ENCODE peak calls at places on chromosome 21, in five cellular contexts. One of them, this sample, is unnamed.

GRCh38 chr21:34935452-34935851 is 113.7 kb downstream of the RUNX1 start:
- DNase-seq in PC-9: no peak
- DNase-seq in HFFc6: no peak
- DNase-seq in body of pancreas: no peak
- DNase-seq in left ventricle myocardium inferior: no peak
- DNase-seq in this sample: no peak

GRCh38 chr21:14361958-14362357 is 21.0 kb downstream of the HSPA13 start:
- DNase-seq in PC-9: no peak
- DNase-seq in HFFc6: no peak
- DNase-seq in body of pancreas: no peak
- DNase-seq in left ventricle myocardium inferior: no peak
- DNase-seq in this sample: no peak

GRCh38 chr21:22200378-22201092 is 1202.3 kb downstream of the NCAM2 start:
- DNase-seq in PC-9: no peak
- DNase-seq in HFFc6: no peak
- DNase-seq in body of pancreas: no peak
- DNase-seq in left ventricle myocardium inferior: no peak
- DNase-seq in this sample: no peak

GRCh38 chr21:27564684-27565280 is 597.9 kb upstream of the ADAMTS5 start:
- DNase-seq in PC-9: peak; percentile 0
- DNase-seq in HFFc6: peak; percentile 49
- DNase-seq in body of pancreas: peak; percentile 42
- DNase-seq in left ventricle myocardium inferior: peak; percentile 23
- DNase-seq in this sample: peak; percentile 69

GRCh38 chr21:18335651-18336050 is 67.9 kb downstream of the TMPRSS15 start:
- DNase-seq in PC-9: no peak
- DNase-seq in HFFc6: no peak
- DNase-seq in body of pancreas: no peak
- DNase-seq in left ventricle myocardium inferior: no peak
- DNase-seq in this sample: no peak

GRCh38 chr21:32562426-32562825 is 22.9 kb downstream of the TCP10L start:
- DNase-seq in PC-9: no peak
- DNase-seq in HFFc6: peak; percentile 71
- DNase-seq in body of pancreas: peak; percentile 20
- DNase-seq in left ventricle myocardium inferior: no peak
- DNase-seq in this sample: peak; percentile 91

GRCh38 chr21:31898898-31899630 is 26.2 kb downstream of the HUNK start:
- DNase-seq in PC-9: no peak
- DNase-seq in HFFc6: no peak
- DNase-seq in body of pancreas: no peak
- DNase-seq in left ventricle myocardium inferior: no peak
- DNase-seq in this sample: no peak

GRCh38 chr21:31343680-31344480 is at the start of gene TIAM1:
- DNase-seq in PC-9: peak; percentile 65
- DNase-seq in HFFc6: no peak
- DNase-seq in body of pancreas: peak; percentile 16
- DNase-seq in left ventricle myocardium inferior: peak; percentile 68
- DNase-seq in this sample: peak; percentile 40

GRCh38 chr21:17793675-17794123 is 25.5 kb downstream of the C21orf91 start:
- DNase-seq in PC-9: no peak
- DNase-seq in HFFc6: peak; percentile 48
- DNase-seq in body of pancreas: no peak
- DNase-seq in left ventricle myocardium inferior: no peak
- DNase-seq in this sample: peak; percentile 52

GRCh38 chr21:44835647-44835973 is 17.7 kb upstream of the SUMO3 start:
- DNase-seq in PC-9: no peak
- DNase-seq in HFFc6: no peak
- DNase-seq in body of pancreas: no peak
- DNase-seq in left ventricle myocardium inferior: no peak
- DNase-seq in this sample: no peak

GRCh38 chr21:44838038-44838895 is 20.4 kb upstream of the SUMO3 start:
- DNase-seq in PC-9: no peak
- DNase-seq in HFFc6: no peak
- DNase-seq in body of pancreas: no peak
- DNase-seq in left ventricle myocardium inferior: no peak
- DNase-seq in this sample: no peak

GRCh38 chr21:44837537-44837936 is 19.7 kb upstream of the SUMO3 start:
- DNase-seq in PC-9: no peak
- DNase-seq in HFFc6: no peak
- DNase-seq in body of pancreas: no peak
- DNase-seq in left ventricle myocardium inferior: no peak
- DNase-seq in this sample: no peak

GRCh38 chr21:44836349-44836665 is 18.4 kb upstream of the SUMO3 start:
- DNase-seq in PC-9: no peak
- DNase-seq in HFFc6: no peak
- DNase-seq in body of pancreas: no peak
- DNase-seq in left ventricle myocardium inferior: no peak
- DNase-seq in this sample: no peak

GRCh38 chr21:44836666-44837471 is 19.0 kb upstream of the SUMO3 start:
- DNase-seq in PC-9: peak; percentile 63
- DNase-seq in HFFc6: peak; percentile 25
- DNase-seq in body of pancreas: no peak
- DNase-seq in left ventricle myocardium inferior: no peak
- DNase-seq in this sample: peak; percentile 35
- TF ChIP-seq CTCF in PC-9: no peak
- TF ChIP-seq CTCF in HFFc6: no peak
- TF ChIP-seq CTCF in body of pancreas: no peak
- TF ChIP-seq CTCF in left ventricle myocardium inferior: no peak
- TF ChIP-seq CTCF in this sample: no peak

GRCh38 chr21:26032263-26032662 is 138.3 kb downstream of the APP start:
- DNase-seq in PC-9: no peak
- DNase-seq in HFFc6: no peak
- DNase-seq in body of pancreas: no peak
- DNase-seq in left ventricle myocardium inferior: no peak
- DNase-seq in this sample: no peak
- TF ChIP-seq CTCF in PC-9: no peak
- TF ChIP-seq CTCF in HFFc6: peak; percentile 51
- TF ChIP-seq CTCF in body of pancreas: no peak
- TF ChIP-seq CTCF in left ventricle myocardium inferior: no peak
- TF ChIP-seq CTCF in this sample: no peak

GRCh38 chr21:36705679-36706481 is 7.0 kb downstream of the SIM2 start:
- DNase-seq in PC-9: no peak
- DNase-seq in HFFc6: no peak
- DNase-seq in body of pancreas: no peak
- DNase-seq in left ventricle myocardium inferior: no peak
- DNase-seq in this sample: no peak

GRCh38 chr21:36706482-36706852 is 7.6 kb downstream of the SIM2 start:
- DNase-seq in PC-9: no peak
- DNase-seq in HFFc6: no peak
- DNase-seq in body of pancreas: no peak
- DNase-seq in left ventricle myocardium inferior: no peak
- DNase-seq in this sample: no peak

GRCh38 chr21:36707763-36708511 is 9.0 kb downstream of the SIM2 start:
- DNase-seq in PC-9: no peak
- DNase-seq in HFFc6: no peak
- DNase-seq in body of pancreas: peak; percentile 10
- DNase-seq in left ventricle myocardium inferior: no peak
- DNase-seq in this sample: no peak

GRCh38 chr21:36708512-36709029 is 9.7 kb downstream of the SIM2 start:
- DNase-seq in PC-9: no peak
- DNase-seq in HFFc6: no peak
- DNase-seq in body of pancreas: no peak
- DNase-seq in left ventricle myocardium inferior: no peak
- DNase-seq in this sample: no peak

GRCh38 chr21:36706951-36707762 is 8.2 kb downstream of the SIM2 start:
- DNase-seq in PC-9: no peak
- DNase-seq in HFFc6: peak; percentile 3
- DNase-seq in body of pancreas: peak; percentile 9
- DNase-seq in left ventricle myocardium inferior: no peak
- DNase-seq in this sample: no peak
- TF ChIP-seq CTCF in PC-9: no peak
- TF ChIP-seq CTCF in HFFc6: no peak
- TF ChIP-seq CTCF in body of pancreas: no peak
- TF ChIP-seq CTCF in left ventricle myocardium inferior: no peak
- TF ChIP-seq CTCF in this sample: peak; percentile 4

GRCh38 chr21:16002872-16003466 is 273.2 kb downstream of the USP25 start:
- DNase-seq in PC-9: no peak
- DNase-seq in HFFc6: peak; percentile 25
- DNase-seq in body of pancreas: no peak
- DNase-seq in left ventricle myocardium inferior: no peak
- DNase-seq in this sample: peak; percentile 34
- TF ChIP-seq CTCF in PC-9: peak; percentile 62
- TF ChIP-seq CTCF in HFFc6: peak; percentile 83
- TF ChIP-seq CTCF in body of pancreas: no peak
- TF ChIP-seq CTCF in left ventricle myocardium inferior: peak; percentile 49
- TF ChIP-seq CTCF in this sample: peak; percentile 68

DNA sequence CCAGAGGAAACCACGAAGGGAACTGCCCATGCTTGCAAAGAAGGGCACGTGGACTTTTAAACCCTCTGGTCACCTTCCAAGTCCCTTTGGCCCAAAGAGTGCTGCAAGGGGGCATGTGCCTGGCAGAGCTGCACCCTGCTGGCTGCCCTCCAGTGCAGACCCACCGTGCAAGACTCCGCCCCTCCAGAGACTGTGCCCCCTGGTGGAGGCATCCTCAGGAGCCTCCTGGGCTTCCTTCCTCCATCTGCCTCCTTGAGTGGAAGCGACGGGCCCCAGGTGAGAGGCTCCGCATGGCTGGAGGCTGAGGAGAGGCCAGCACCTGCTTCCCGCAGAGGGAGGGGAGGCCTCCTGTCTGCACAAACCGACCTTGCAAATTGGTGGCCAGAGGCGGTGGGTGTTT is 100.7 kb downstream of the CRYAA start:
- DNase-seq in PC-9: no peak
- DNase-seq in HFFc6: no peak
- DNase-seq in body of pancreas: no peak
- DNase-seq in left ventricle myocardium inferior: peak; percentile 6
- DNase-seq in this sample: no peak
- TF ChIP-seq CTCF in PC-9: no peak
- TF ChIP-seq CTCF in HFFc6: peak; percentile 49
- TF ChIP-seq CTCF in body of pancreas: no peak
- TF ChIP-seq CTCF in left ventricle myocardium inferior: no peak
- TF ChIP-seq CTCF in this sample: peak; percentile 1

GRCh38 chr21:38716088-38716487 is 89.6 kb upstream of the ETS2 start:
- DNase-seq in PC-9: no peak
- DNase-seq in HFFc6: no peak
- DNase-seq in body of pancreas: no peak
- DNase-seq in left ventricle myocardium inferior: no peak
- DNase-seq in this sample: no peak

GRCh38 chr21:38714998-38715397 is 90.7 kb upstream of the ETS2 start:
- DNase-seq in PC-9: no peak
- DNase-seq in HFFc6: no peak
- DNase-seq in body of pancreas: no peak
- DNase-seq in left ventricle myocardium inferior: no peak
- DNase-seq in this sample: peak; percentile 17

GRCh38 chr21:38716942-38717341 is 88.8 kb upstream of the ETS2 start:
- DNase-seq in PC-9: no peak
- DNase-seq in HFFc6: peak; percentile 12
- DNase-seq in body of pancreas: no peak
- DNase-seq in left ventricle myocardium inferior: no peak
- DNase-seq in this sample: peak; percentile 20

GRCh38 chr21:38712076-38712475 is 93.7 kb upstream of the ETS2 start:
- DNase-seq in PC-9: no peak
- DNase-seq in HFFc6: peak; percentile 40
- DNase-seq in body of pancreas: no peak
- DNase-seq in left ventricle myocardium inferior: no peak
- DNase-seq in this sample: peak; percentile 54
- TF ChIP-seq CTCF in PC-9: no peak
- TF ChIP-seq CTCF in HFFc6: peak; percentile 71
- TF ChIP-seq CTCF in body of pancreas: peak; percentile 15
- TF ChIP-seq CTCF in left ventricle myocardium inferior: peak; percentile 61
- TF ChIP-seq CTCF in this sample: peak; percentile 73

GRCh38 chr21:46324390-46325072 is 575 bp downstream of the PCNT start:
- DNase-seq in PC-9: peak; percentile 81
- DNase-seq in HFFc6: peak; percentile 63
- DNase-seq in body of pancreas: peak; percentile 89
- DNase-seq in left ventricle myocardium inferior: peak; percentile 87
- DNase-seq in this sample: peak; percentile 78
- TF ChIP-seq CTCF in PC-9: no peak
- TF ChIP-seq CTCF in HFFc6: no peak
- TF ChIP-seq CTCF in body of pancreas: no peak
- TF ChIP-seq CTCF in left ventricle myocardium inferior: no peak
- TF ChIP-seq CTCF in this sample: no peak

GRCh38 chr21:41369105-41369914 is 7.5 kb downstream of the MX2 start:
- DNase-seq in PC-9: no peak
- DNase-seq in HFFc6: no peak
- DNase-seq in body of pancreas: no peak
- DNase-seq in left ventricle myocardium inferior: peak; percentile 49
- DNase-seq in this sample: peak; percentile 17
- TF ChIP-seq CTCF in PC-9: no peak
- TF ChIP-seq CTCF in HFFc6: no peak
- TF ChIP-seq CTCF in body of pancreas: no peak
- TF ChIP-seq CTCF in left ventricle myocardium inferior: no peak
- TF ChIP-seq CTCF in this sample: peak; percentile 21

GRCh38 chr21:42255825-42256224 is 36.9 kb downstream of the ABCG1 start:
- DNase-seq in PC-9: no peak
- DNase-seq in HFFc6: no peak
- DNase-seq in body of pancreas: no peak
- DNase-seq in left ventricle myocardium inferior: no peak
- DNase-seq in this sample: no peak
- TF ChIP-seq CTCF in PC-9: no peak
- TF ChIP-seq CTCF in HFFc6: peak; percentile 20
- TF ChIP-seq CTCF in body of pancreas: no peak
- TF ChIP-seq CTCF in left ventricle myocardium inferior: no peak
- TF ChIP-seq CTCF in this sample: no peak

DNA sequence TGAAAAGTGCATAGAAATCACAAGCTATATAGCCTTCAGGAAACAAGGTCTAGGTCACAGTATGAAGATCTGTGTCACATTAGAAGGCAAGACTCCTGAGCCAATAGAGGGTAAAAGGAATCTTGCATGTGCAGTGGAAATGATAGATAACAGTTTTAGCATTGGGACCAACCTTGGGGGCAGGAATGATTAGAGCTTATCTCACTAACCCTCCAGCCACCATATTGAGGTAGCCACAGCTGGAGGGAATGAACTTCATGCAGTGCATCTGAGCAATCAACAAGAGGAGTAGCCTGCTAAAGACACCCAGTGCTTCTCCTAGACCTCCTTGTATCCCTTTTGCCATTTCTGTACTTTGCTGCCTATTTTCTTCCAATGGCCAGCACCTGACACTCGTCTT is 390.1 kb downstream of the LTN1 start:
- DNase-seq in PC-9: no peak
- DNase-seq in HFFc6: no peak
- DNase-seq in body of pancreas: no peak
- DNase-seq in left ventricle myocardium inferior: no peak
- DNase-seq in this sample: no peak
- TF ChIP-seq CTCF in PC-9: no peak
- TF ChIP-seq CTCF in HFFc6: no peak
- TF ChIP-seq CTCF in body of pancreas: no peak
- TF ChIP-seq CTCF in left ventricle myocardium inferior: no peak
- TF ChIP-seq CTCF in this sample: no peak

This sample was measured in AG10803.